ENCODE peak calls at places on chromosome 7, in four cellular contexts. O, L, B and N are unnamed samples.

GRCh38 chr7:44541876-44542610 is 913 bp upstream of the NPC1L1 start:
- DNase-seq in O (no peak), L (no peak), B (no peak), N (no peak)

GRCh38 chr7:151553356-151553755 is 33.7 kb upstream of the RHEB start:
- DNase-seq in O (no peak), L (no peak), B (peak), N (no peak)

GRCh38 chr7:85479918-85480658 is 293.2 kb upstream of the SEMA3D start:
- DNase-seq in O (no peak), L (no peak), B (no peak), N (no peak)

GRCh38 chr7:100545636-100546128 is 6.7 kb downstream of the AGFG2 start:
- DNase-seq in O (peak), L (peak), B (peak), N (no peak)

GRCh38 chr7:151745090-151745638 is 131.8 kb downstream of the PRKAG2 start:
- DNase-seq in O (no peak), L (peak), B (peak), N (no peak)

GRCh38 chr7:101804087-101804631 is 13.3 kb upstream of the CUX1 start:
- DNase-seq in O (peak), L (no peak), B (peak), N (peak)

GRCh38 chr7:81410471-81411117 is 359.3 kb downstream of the HGF start:
- DNase-seq in O (no peak), L (no peak), B (no peak), N (no peak)

GRCh38 chr7:115328018-115328417 is 406.1 kb downstream of the MDFIC start:
- DNase-seq in O (no peak), L (no peak), B (no peak), N (no peak)

GRCh38 chr7:22802426-22802825 is 20.2 kb downstream of the TOMM7 start:
- DNase-seq in O (no peak), L (no peak), B (peak), N (no peak)

GRCh38 chr7:117012284-117013174 is 59.2 kb downstream of the ST7 start:
- DNase-seq in O (no peak), L (peak), B (no peak), N (no peak)

GRCh38 chr7:117116221-117116620 is 162.9 kb downstream of the ST7 start:
- DNase-seq in O (no peak), L (no peak), B (no peak), N (no peak)

GRCh38 chr7:88664630-88665233 is 94.8 kb upstream of the ZNF804B start:
- DNase-seq in O (no peak), L (peak), B (peak), N (no peak)

GRCh38 chr7:93921607-93922446 is at the start of gene GNG11:
- DNase-seq in O (peak), L (peak), B (peak), N (peak)

GRCh38 chr7:69078997-69079769 is 519.1 kb upstream of the AUTS2 start:
- DNase-seq in O (no peak), L (no peak), B (no peak), N (no peak)

GRCh38 chr7:135923700-135924261 is 53.4 kb downstream of the MTPN start:
- DNase-seq in O (no peak), L (no peak), B (peak), N (no peak)

GRCh38 chr7:105978035-105978434 is 15.0 kb downstream of the CDHR3 start:
- DNase-seq in O (no peak), L (no peak), B (no peak), N (no peak)

DNA sequence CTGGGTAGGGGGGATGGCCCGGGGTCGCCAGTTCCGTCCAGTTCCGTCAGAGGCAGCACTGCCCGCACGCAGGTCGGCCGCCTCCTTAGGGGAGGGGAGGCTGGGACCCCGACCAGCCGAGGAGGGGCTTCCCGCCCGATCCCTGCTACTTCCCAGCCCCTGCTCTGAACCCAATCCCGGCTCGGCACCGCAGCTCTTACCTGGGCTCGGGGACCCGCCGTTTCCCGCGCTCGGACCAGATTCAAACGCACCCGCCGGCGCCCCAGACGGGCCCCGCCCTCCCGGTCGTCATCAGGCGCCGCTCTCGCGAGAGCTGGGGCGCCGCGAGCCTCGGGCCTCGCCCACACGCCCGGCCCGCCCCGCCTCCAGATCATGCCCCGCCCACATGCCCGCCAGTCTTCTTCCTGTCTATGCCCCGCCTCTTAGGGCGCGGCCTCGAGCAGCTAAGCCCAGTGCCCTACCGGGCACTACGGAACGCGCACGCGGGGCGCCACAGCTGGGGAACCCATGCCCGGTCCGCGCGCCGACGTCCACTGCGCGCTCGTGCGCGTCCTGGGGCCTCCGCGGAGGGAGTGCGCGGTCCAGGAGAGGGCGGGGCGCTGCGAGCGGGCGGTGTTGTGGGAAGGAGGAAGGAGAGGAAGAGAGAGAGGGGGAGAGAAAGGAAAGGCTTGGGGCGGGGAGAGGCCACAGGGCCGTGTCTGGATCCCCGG is at the start of gene NCAPG2:
- DNase-seq in O (peak), L (peak), B (peak), N (peak)
- TF ChIP-seq CTCF in O (no peak), L (no peak), B (peak), N (peak)

GRCh38 chr7:75638607-75639070 is 100.1 kb downstream of the HIP1 start:
- DNase-seq in O (no peak), L (peak), B (peak), N (no peak)

GRCh38 chr7:75639071-75639892 is 99.5 kb downstream of the HIP1 start:
- DNase-seq in O (peak), L (peak), B (peak), N (no peak)

GRCh38 chr7:75642810-75643486 is 95.8 kb downstream of the HIP1 start:
- DNase-seq in O (peak), L (peak), B (peak), N (peak)

GRCh38 chr7:75639893-75640600 is 98.7 kb downstream of the HIP1 start:
- DNase-seq in O (no peak), L (no peak), B (no peak), N (no peak)

GRCh38 chr7:75637854-75638606 is 100.7 kb downstream of the HIP1 start:
- DNase-seq in O (no peak), L (no peak), B (no peak), N (no peak)
- H3K27ac ChIP-seq in O (no peak), L (peak), B (peak), N (no peak)

DNA sequence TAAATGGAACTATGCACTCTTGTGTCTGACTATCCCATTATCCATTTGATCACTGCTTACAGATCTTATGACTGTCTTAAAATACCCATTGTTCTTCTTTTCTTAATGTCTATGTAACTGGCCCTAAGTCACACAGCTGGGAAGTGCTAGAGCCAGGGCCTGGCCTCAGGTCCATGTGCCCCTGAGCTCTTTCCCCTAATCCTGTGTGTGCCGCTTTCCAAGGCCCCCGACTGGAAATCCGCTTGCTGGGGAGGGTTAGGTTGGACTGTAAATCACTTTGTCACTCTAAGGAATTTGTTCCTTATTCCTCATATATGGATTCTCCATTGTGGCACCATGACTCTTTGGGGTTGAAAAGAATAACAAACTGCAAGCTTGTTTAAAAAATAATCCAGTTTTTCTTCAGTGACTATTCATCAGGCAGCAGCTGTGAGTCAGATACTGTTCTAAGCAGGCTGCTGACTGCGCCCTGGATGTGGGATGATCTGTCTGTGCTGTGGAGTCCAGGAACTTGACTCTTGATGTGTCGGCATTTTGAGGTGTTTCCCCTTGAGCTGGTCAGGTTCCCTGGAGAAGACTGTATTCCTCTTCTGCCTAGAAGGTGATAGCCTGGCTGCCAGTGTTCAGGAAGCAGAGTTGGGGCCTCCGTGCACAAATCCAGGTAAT is 236.3 kb downstream of the SDK1 start:
- DNase-seq in O (no peak), L (peak), B (no peak), N (no peak)
- TF ChIP-seq CTCF in O (no peak), L (no peak), B (no peak), N (no peak)

GRCh38 chr7:121020652-121021051 is 32.1 kb downstream of the CPED1 start:
- DNase-seq in O (no peak), L (no peak), B (no peak), N (no peak)

GRCh38 chr7:121015560-121015959 is 27.0 kb downstream of the CPED1 start:
- DNase-seq in O (no peak), L (no peak), B (no peak), N (no peak)

GRCh38 chr7:121019018-121019417 is 30.5 kb downstream of the CPED1 start:
- DNase-seq in O (no peak), L (no peak), B (no peak), N (no peak)

GRCh38 chr7:121020243-121020642 is 31.7 kb downstream of the CPED1 start:
- DNase-seq in O (no peak), L (no peak), B (no peak), N (no peak)

DNA sequence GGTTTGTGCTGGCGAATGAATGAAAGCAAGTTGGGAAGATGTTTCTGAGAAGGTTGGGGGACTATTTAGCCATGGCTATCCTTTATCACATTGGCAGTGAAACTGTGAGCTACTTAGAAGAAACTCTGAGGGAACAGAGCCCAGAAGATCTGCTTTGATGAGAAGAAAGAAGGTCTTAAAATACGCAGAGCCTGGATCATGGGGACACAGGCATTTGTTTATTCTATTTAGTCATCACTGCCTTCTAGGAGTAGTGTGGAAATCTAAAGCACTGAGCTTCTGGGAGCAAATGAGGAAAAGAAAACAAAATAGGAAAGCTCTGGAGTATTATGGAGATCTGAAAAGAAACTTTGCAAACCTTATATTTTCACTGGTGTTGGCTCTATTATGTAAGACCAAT is 28.5 kb downstream of the CPED1 start:
- DNase-seq in O (no peak), L (no peak), B (no peak), N (no peak)
- H3K27ac ChIP-seq in O (no peak), L (peak), B (no peak), N (no peak)

DNA sequence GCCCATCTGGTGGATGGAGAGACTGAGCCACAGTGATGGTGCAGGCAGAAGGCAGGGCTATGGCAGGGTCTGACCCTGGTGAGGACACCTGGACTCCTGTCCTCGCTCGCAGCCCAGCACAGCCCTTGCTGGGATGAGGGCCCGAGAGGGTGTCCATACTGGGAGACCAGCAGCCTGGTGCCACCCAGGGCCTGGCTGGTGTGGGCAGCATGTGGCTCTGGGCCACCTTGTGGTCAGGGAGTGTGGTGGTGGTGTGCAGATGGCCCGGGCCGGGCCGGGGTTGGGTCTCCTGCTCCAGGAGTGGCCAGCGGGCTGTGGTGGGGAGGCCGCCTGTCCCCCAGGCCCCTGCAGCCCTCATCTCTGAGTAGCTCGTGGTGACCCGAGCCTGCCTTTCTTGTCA is 14.9 kb downstream of the ADCY1 start:
- DNase-seq in O (no peak), L (no peak), B (peak), N (no peak)
- TF ChIP-seq CTCF in O (no peak), L (no peak), B (peak), N (no peak)

GRCh38 chr7:5477126-5477525 is 53.5 kb upstream of the TNRC18 start:
- DNase-seq in O (no peak), L (no peak), B (peak), N (no peak)

GRCh38 chr7:5478568-5479045 is 55.0 kb upstream of the TNRC18 start:
- DNase-seq in O (no peak), L (peak), B (no peak), N (no peak)

GRCh38 chr7:5477723-5478531 is 54.3 kb upstream of the TNRC18 start:
- DNase-seq in O (no peak), L (peak), B (peak), N (no peak)

GRCh38 chr7:5479133-5479745 is 55.6 kb upstream of the TNRC18 start:
- DNase-seq in O (no peak), L (peak), B (no peak), N (no peak)

GRCh38 chr7:5476001-5476400 is 52.4 kb upstream of the TNRC18 start:
- DNase-seq in O (no peak), L (no peak), B (peak), N (no peak)
- H3K27ac ChIP-seq in O (no peak), L (no peak), B (no peak), N (no peak)